ENCODE peak calls at places on chromosomes 6 and 20, in ten cellular contexts. R is CD8-positive, alpha-beta T cell; U is heart right ventricle; Z is adrenal gland; X is H9; E is right cardiac atrium; H is psoas muscle; M is CD4-positive, alpha-beta T cell; L is fibroblast of lung; F is CD8-positive, alpha-beta memory T cell. Q is an unnamed sample.

GRCh38 chr6:135883045-135883444 is 31.5 kb downstream of the PDE7B start:
- DNase-seq in R (no peak), M (no peak), E (no peak), F (no peak), L (peak; percentile 39), H (no peak), Z (no peak), U (no peak), X (no peak), Q (no peak)

GRCh38 chr6:125986956-125987617 is 747 bp downstream of the TRMT11 start:
- DNase-seq in R (no peak), U (no peak), E (no peak), X (no peak), Z (no peak), M (no peak), L (peak; percentile 15), H (no peak), F (no peak), Q (no peak)

GRCh38 chr6:56073761-56074160 is 173.6 kb downstream of the COL21A1 start:
- DNase-seq in E (no peak), X (no peak), Z (no peak), F (no peak), U (no peak), H (no peak), L (no peak), M (no peak), R (no peak), Q (no peak)

GRCh38 chr6:111076024-111076680 is 11.2 kb upstream of the SLC16A10 start:
- DNase-seq in H (no peak), Z (peak; percentile 15), M (no peak), L (no peak), F (no peak), E (no peak), U (no peak), R (no peak), X (no peak), Q (no peak)

GRCh38 chr6:145260491-145260890 is 474.8 kb downstream of the EPM2A start:
- DNase-seq in Z (no peak), E (no peak), X (no peak), M (no peak), H (no peak), F (no peak), L (no peak), U (no peak), R (no peak), Q (no peak)

GRCh38 chr6:170091000-170091638 is 199.8 kb downstream of the DLL1 start:
- DNase-seq in R (no peak), X (no peak), L (no peak), F (no peak), E (no peak), Z (no peak), H (no peak), U (peak; percentile 3), M (no peak), Q (no peak)

GRCh38 chr6:160030103-160030502 is 61.2 kb downstream of the IGF2R start:
- DNase-seq in U (peak; percentile 93), L (peak; percentile 97), M (no peak), F (no peak), X (no peak), Z (peak; percentile 89), H (peak; percentile 92), E (peak; percentile 91), R (no peak), Q (peak; percentile 60)

GRCh38 chr6:165925474-165926156 is 242.0 kb downstream of the TBXT start:
- DNase-seq in M (no peak), E (no peak), H (no peak), Z (no peak), L (no peak), X (no peak), U (no peak), R (no peak), F (no peak), Q (no peak)

GRCh38 chr6:134706806-134707205 is 243.1 kb downstream of the ALDH8A1 start:
- DNase-seq in M (no peak), L (no peak), R (no peak), U (no peak), X (no peak), E (no peak), Z (no peak), H (no peak), F (no peak), Q (no peak)

GRCh38 chr6:117624869-117625481 is 22.7 kb upstream of the GOPC start:
- DNase-seq in U (no peak), L (no peak), E (no peak), Z (no peak), R (no peak), F (no peak), X (no peak), M (no peak), H (no peak), Q (no peak)

GRCh38 chr20:44231713-44232468 is 15.2 kb upstream of the GDAP1L1 start:
- DNase-seq in H (no peak), M (no peak), E (no peak), Z (no peak), R (no peak), L (no peak), U (no peak), X (peak; percentile 81), F (no peak), Q (no peak)

GRCh38 chr6:77025824-77026223 is 437.5 kb downstream of the HTR1B start:
- DNase-seq in F (no peak), Z (no peak), R (no peak), E (no peak), X (no peak), H (no peak), U (no peak), L (no peak), M (no peak), Q (no peak)

DNA sequence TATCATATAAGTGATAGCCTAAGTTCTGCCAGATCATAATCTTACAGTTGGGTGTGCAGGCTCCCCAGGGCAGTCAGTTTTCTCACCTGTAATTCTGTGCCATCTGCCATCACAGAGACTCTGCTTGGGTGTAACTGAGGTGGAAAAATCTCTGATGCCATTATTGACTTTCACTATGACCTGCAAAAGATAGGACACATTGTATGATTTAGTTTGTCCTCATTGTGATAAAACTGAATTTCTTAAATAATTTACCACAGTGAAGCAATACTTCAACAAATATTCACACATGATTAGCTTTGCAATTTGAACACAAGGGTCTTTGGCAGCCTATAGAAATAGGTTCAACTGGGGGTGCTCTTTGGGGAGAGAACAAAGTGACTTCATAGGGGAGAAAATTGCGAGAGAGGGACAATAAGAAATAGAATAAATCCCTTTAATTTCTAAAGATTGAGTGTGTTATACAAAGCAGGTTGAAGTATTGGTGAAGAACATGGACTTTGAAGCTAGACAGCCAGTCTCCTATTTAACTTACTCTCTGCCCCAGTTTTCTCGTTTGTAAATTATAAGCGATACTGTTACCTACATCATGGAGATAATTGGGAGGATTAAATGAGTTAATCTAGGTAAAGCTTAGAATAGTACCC is 27.3 kb downstream of the FAM229B start:
- DNase-seq in M (no peak), R (no peak), Z (no peak), F (no peak), X (no peak), E (no peak), U (no peak), L (no peak), H (no peak), Q (no peak)
- H3K27ac ChIP-seq in M (no peak overlapping the region), R (no peak overlapping the region), Z (no peak overlapping the region), F (no peak overlapping the region), X (no peak overlapping the region), E (no peak overlapping the region), U (no peak overlapping the region), L (no peak overlapping the region), H (no peak overlapping the region), Q (no peak overlapping the region)

DNA sequence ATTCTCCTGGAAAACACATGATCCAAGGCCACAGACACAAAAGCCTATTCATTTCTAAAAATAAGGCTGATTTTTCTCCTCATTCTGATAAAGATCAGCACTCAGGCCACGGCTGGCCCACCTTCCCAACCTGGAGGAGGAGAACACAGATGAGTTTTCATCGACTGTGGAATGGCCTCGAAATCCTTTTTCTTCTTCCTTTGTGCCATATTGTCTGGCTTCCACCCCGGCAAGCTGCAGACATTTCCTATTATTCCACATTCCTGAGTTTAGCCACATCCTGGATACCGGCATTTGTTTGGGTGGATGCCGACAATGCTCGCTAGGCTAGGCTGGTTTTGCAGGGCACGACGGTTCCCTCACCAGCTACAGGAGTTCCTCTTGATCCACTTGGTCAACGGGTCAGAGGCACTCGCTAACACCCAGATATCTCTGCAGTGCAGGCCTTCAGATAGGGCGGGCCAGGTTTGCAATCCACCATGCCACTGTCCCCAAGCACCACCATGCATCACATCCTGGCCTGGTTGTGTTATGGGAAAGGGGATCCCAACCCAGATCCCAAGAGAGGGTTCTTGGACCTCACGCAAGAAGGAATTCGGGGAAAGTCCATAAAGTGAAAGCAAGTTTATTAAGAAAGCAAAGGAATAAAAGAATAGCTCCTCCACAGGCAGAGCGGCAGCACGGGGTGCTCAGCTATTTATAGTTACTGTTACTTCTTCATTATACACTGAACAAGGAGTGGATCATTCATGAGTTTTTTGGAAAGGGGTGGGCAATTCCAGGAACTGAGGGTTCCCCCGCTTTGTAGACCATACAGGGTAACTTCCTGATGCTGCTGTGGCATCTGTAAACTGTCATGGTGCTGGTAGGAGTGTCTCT is 4.2 kb upstream of the CTSZ start:
- DNase-seq in M (no peak), U (peak; percentile 64), R (no peak), X (no peak), H (no peak), Z (no peak), L (peak; percentile 64), F (no peak), E (peak; percentile 51), Q (no peak)
- H3K27ac ChIP-seq in M (no peak overlapping the region), U (peak overlapping the region; percentile 28), R (no peak overlapping the region), X (no peak overlapping the region), H (no peak overlapping the region), Z (no peak overlapping the region), L (peak overlapping the region; percentile 67), F (no peak overlapping the region), E (peak overlapping the region; percentile 33), Q (no peak overlapping the region)

DNA sequence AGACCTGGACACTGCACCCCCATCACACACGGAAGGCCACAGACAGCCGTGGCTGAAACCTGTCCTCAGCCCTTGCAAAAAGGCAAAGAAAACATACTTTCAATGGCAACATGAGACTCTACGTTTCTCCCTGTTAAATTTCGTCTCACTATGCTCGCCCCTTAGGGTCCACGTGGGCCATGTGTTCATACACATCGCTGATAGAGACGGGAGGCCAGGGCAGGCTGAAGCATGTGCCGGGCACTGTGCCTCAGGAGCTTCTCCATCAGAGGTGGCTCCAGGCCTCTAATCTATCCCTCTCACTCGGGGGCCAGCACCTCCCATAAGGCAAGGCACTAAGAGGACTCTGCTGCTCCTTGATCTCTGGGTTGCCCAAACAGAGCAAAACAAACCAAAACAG is 17.5 kb downstream of the PXDC1 start:
- DNase-seq in U (no peak), L (no peak), F (no peak), X (no peak), R (no peak), E (no peak), H (no peak), M (no peak), Z (no peak), Q (no peak)
- H3K27ac ChIP-seq in U (no peak overlapping the region), L (no peak overlapping the region), F (no peak overlapping the region), X (no peak overlapping the region), R (no peak overlapping the region), E (no peak overlapping the region), H (no peak overlapping the region), M (no peak overlapping the region), Z (no peak overlapping the region), Q (no peak overlapping the region)

DNA sequence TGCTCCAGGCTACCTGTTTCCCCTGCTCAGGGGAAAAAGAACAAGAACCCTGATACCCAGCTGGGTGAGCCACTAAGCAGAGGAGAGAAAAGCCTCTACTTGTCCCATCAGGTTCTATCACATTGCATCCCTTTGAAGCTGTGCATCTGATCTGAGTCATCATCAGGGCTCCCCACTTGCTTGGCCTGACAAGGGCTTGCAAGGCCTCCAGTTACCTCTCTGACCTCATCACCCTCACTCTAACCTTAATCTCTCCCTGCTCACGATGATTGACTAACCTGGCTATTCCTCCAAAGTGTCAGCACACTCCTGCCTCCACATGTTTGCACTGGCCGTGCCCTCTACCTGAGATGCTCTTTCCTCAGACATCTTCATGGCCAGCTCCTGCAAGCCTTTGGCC is 309.5 kb upstream of the CHD6 start:
- DNase-seq in Z (no peak), E (no peak), H (no peak), L (no peak), X (no peak), F (no peak), U (no peak), R (no peak), M (no peak), Q (no peak)
- H3K27ac ChIP-seq in Z (no peak overlapping the region), E (no peak overlapping the region), H (no peak overlapping the region), L (no peak overlapping the region), X (no peak overlapping the region), F (no peak overlapping the region), U (no peak overlapping the region), R (no peak overlapping the region), M (no peak overlapping the region), Q (no peak overlapping the region)

Q was measured in substantia nigra.